ENCODE peak calls at places on chromosomes 1 and 21, in four cellular contexts. One of them, this sample, is unnamed.

GRCh38 chr1:154861607-154862094 is 8.4 kb downstream of the KCNN3 start:
- DNase-seq in GM12891: no peak
- DNase-seq in Daoy: peak
- DNase-seq in cardiac fibroblast: peak
- DNase-seq in this sample: no peak

GRCh38 chr1:152047954-152048640 is 11.3 kb upstream of the S100A11 start:
- DNase-seq in Daoy: peak
- DNase-seq in GM12891: peak
- DNase-seq in cardiac fibroblast: peak
- DNase-seq in this sample: peak

GRCh38 chr1:10793129-10793651 is 3.3 kb downstream of the CASZ1 start:
- DNase-seq in GM12891: no peak
- DNase-seq in Daoy: peak
- DNase-seq in cardiac fibroblast: peak
- DNase-seq in this sample: no peak

GRCh38 chr1:11749203-11749689 is 12.7 kb upstream of the C1orf167 start:
- DNase-seq in Daoy: peak
- DNase-seq in GM12891: peak
- DNase-seq in cardiac fibroblast: peak
- DNase-seq in this sample: peak

GRCh38 chr1:14439015-14439414 is 159.5 kb upstream of the KAZN start:
- DNase-seq in Daoy: no peak
- DNase-seq in GM12891: no peak
- DNase-seq in cardiac fibroblast: no peak
- DNase-seq in this sample: no peak

GRCh38 chr1:235297579-235297978 is 30.4 kb downstream of the ARID4B start:
- DNase-seq in cardiac fibroblast: peak
- DNase-seq in GM12891: no peak
- DNase-seq in Daoy: no peak
- DNase-seq in this sample: no peak

GRCh38 chr1:117976381-117976780 is 46.8 kb downstream of the WDR3 start:
- DNase-seq in cardiac fibroblast: no peak
- DNase-seq in GM12891: no peak
- DNase-seq in Daoy: no peak
- DNase-seq in this sample: no peak

GRCh38 chr21:46486481-46487000 is 27.9 kb downstream of the DIP2A start:
- DNase-seq in Daoy: no peak
- DNase-seq in GM12891: no peak
- DNase-seq in cardiac fibroblast: no peak
- DNase-seq in this sample: no peak

GRCh38 chr1:221457706-221458429 is 284.0 kb downstream of the DUSP10 start:
- DNase-seq in Daoy: no peak
- DNase-seq in GM12891: no peak
- DNase-seq in cardiac fibroblast: no peak
- DNase-seq in this sample: no peak

GRCh38 chr1:172394167-172394751 is 26.2 kb upstream of the C1orf105 start:
- DNase-seq in GM12891: peak
- DNase-seq in cardiac fibroblast: no peak
- DNase-seq in Daoy: peak
- DNase-seq in this sample: no peak

GRCh38 chr1:151530461-151530860 is 9.6 kb upstream of the TUFT1 start:
- DNase-seq in Daoy: no peak
- DNase-seq in GM12891: no peak
- DNase-seq in cardiac fibroblast: no peak
- DNase-seq in this sample: no peak

GRCh38 chr1:116806671-116807070 is 52.4 kb downstream of the CD2 start:
- DNase-seq in cardiac fibroblast: no peak
- DNase-seq in Daoy: no peak
- DNase-seq in GM12891: no peak
- DNase-seq in this sample: no peak

GRCh38 chr1:1013922-1014617 is 773 bp downstream of the ISG15 start:
- DNase-seq in Daoy: peak
- DNase-seq in GM12891: no peak
- DNase-seq in cardiac fibroblast: peak
- DNase-seq in this sample: no peak

GRCh38 chr21:33414926-33415325 is 11.7 kb downstream of the IFNGR2 start:
- DNase-seq in Daoy: no peak
- DNase-seq in cardiac fibroblast: no peak
- DNase-seq in GM12891: no peak
- DNase-seq in this sample: no peak

GRCh38 chr1:17561561-17561985 is 22.1 kb downstream of the ARHGEF10L start:
- DNase-seq in GM12891: no peak
- DNase-seq in cardiac fibroblast: peak
- DNase-seq in Daoy: peak
- DNase-seq in this sample: no peak

GRCh38 chr1:109570414-109570813 is 22.0 kb downstream of the GNAI3 start:
- DNase-seq in Daoy: no peak
- DNase-seq in GM12891: no peak
- DNase-seq in cardiac fibroblast: peak
- DNase-seq in this sample: no peak

GRCh38 chr1:64631346-64632052 is 113.4 kb upstream of the RAVER2 start:
- DNase-seq in cardiac fibroblast: no peak
- DNase-seq in Daoy: no peak
- DNase-seq in GM12891: no peak
- DNase-seq in this sample: no peak

GRCh38 chr1:245859510-245860114 is 647.5 kb downstream of the SMYD3 start:
- DNase-seq in Daoy: peak
- DNase-seq in GM12891: no peak
- DNase-seq in cardiac fibroblast: peak
- DNase-seq in this sample: no peak

GRCh38 chr1:224219011-224219611 is 36.1 kb downstream of the DEGS1 start:
- DNase-seq in cardiac fibroblast: no peak
- DNase-seq in Daoy: no peak
- DNase-seq in GM12891: no peak
- DNase-seq in this sample: no peak

GRCh38 chr1:240417317-240417716 is 194.6 kb downstream of the GREM2 start:
- DNase-seq in cardiac fibroblast: peak
- DNase-seq in Daoy: no peak
- DNase-seq in GM12891: no peak
- DNase-seq in this sample: no peak

GRCh38 chr1:27539901-27540861 is 50.2 kb upstream of the WASF2 start:
- DNase-seq in GM12891: no peak
- DNase-seq in cardiac fibroblast: peak
- DNase-seq in Daoy: peak
- DNase-seq in this sample: no peak

GRCh38 chr1:58190614-58191013 is 355.9 kb downstream of the OMA1 start:
- DNase-seq in Daoy: no peak
- DNase-seq in GM12891: no peak
- DNase-seq in cardiac fibroblast: no peak
- DNase-seq in this sample: no peak

GRCh38 chr1:27504588-27505419 is 14.8 kb upstream of the WASF2 start:
- DNase-seq in GM12891: no peak
- DNase-seq in Daoy: no peak
- DNase-seq in cardiac fibroblast: peak
- DNase-seq in this sample: peak

GRCh38 chr1:213327318-213327667 is 276.3 kb downstream of the RPS6KC1 start:
- DNase-seq in GM12891: no peak
- DNase-seq in Daoy: peak
- DNase-seq in cardiac fibroblast: peak
- DNase-seq in this sample: no peak

GRCh38 chr1:61193808-61194207 is 111.4 kb downstream of the NFIA start:
- DNase-seq in GM12891: no peak
- DNase-seq in cardiac fibroblast: no peak
- DNase-seq in Daoy: no peak
- DNase-seq in this sample: no peak

This sample was measured in glutamatergic neuron.